ENCODE peak calls at places on chromosomes 5 and 9, in six cellular contexts. One of them, this sample, is unnamed.

GRCh38 chr5:75574791-75575190 is 36.5 kb upstream of the ANKDD1B start:
- DNase-seq in GM23338: no peak
- DNase-seq in GM12892: no peak
- DNase-seq in endothelial cell of umbilical vein: peak; percentile 49
- DNase-seq in prostate gland: no peak
- DNase-seq in stomach: no peak
- DNase-seq in this sample: no peak

GRCh38 chr9:14343948-14344547 is 30.1 kb upstream of the NFIB start:
- DNase-seq in GM12892: no peak
- DNase-seq in prostate gland: no peak
- DNase-seq in stomach: no peak
- DNase-seq in GM23338: peak; percentile 65
- DNase-seq in endothelial cell of umbilical vein: peak; percentile 44
- DNase-seq in this sample: no peak

GRCh38 chr5:69462170-69462569 is 30.4 kb upstream of the OCLN start:
- DNase-seq in stomach: no peak
- DNase-seq in endothelial cell of umbilical vein: no peak
- DNase-seq in GM12892: no peak
- DNase-seq in GM23338: no peak
- DNase-seq in prostate gland: no peak
- DNase-seq in this sample: no peak

GRCh38 chr5:133113331-133114061 is 61.7 kb downstream of the HSPA4 start:
- DNase-seq in prostate gland: no peak
- DNase-seq in GM23338: no peak
- DNase-seq in GM12892: no peak
- DNase-seq in stomach: no peak
- DNase-seq in endothelial cell of umbilical vein: no peak
- DNase-seq in this sample: no peak

GRCh38 chr5:114369680-114370417 is 8.0 kb downstream of the KCNN2 start:
- DNase-seq in GM12892: no peak
- DNase-seq in endothelial cell of umbilical vein: no peak
- DNase-seq in prostate gland: no peak
- DNase-seq in stomach: no peak
- DNase-seq in GM23338: no peak
- DNase-seq in this sample: peak; percentile 3

GRCh38 chr9:122832194-122832593 is 3.8 kb upstream of the PDCL start:
- DNase-seq in stomach: no peak
- DNase-seq in GM12892: no peak
- DNase-seq in endothelial cell of umbilical vein: no peak
- DNase-seq in GM23338: no peak
- DNase-seq in prostate gland: no peak
- DNase-seq in this sample: no peak

GRCh38 chr9:3906437-3907213 is 380.8 kb upstream of the RFX3 start:
- DNase-seq in GM12892: no peak
- DNase-seq in GM23338: no peak
- DNase-seq in stomach: no peak
- DNase-seq in endothelial cell of umbilical vein: peak; percentile 82
- DNase-seq in prostate gland: no peak
- DNase-seq in this sample: no peak

GRCh38 chr5:105163547-105163946 is 1601.0 kb upstream of the NUDT12 start:
- DNase-seq in stomach: no peak
- DNase-seq in endothelial cell of umbilical vein: no peak
- DNase-seq in prostate gland: no peak
- DNase-seq in GM12892: no peak
- DNase-seq in GM23338: no peak
- DNase-seq in this sample: no peak

DNA sequence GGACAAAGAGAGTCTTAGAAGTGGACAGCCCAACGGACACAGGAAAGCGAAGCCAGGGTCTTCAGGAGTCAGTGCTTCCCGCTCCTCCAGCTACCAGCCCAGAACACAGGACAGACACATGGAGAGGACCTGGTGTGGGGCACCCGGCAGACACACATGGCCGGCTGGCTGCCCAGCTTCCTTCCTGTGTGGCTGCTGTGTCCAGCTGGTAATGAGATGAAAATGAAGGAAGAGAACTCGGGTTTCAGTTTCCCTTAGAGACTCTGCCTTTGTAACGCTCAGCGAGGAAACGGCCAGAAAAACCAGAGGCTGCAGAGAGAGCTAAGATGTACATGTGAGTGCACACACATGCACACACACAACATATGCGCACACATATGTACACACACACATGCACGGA is 87.5 kb downstream of the SECISBP2 start:
- DNase-seq in endothelial cell of umbilical vein: peak; percentile 30
- DNase-seq in prostate gland: no peak
- DNase-seq in GM12892: peak; percentile 63
- DNase-seq in stomach: no peak
- DNase-seq in GM23338: no peak
- DNase-seq in this sample: no peak
- TF ChIP-seq POLR2AphosphoS5 in endothelial cell of umbilical vein: no peak
- TF ChIP-seq POLR2AphosphoS5 in prostate gland: no peak
- TF ChIP-seq POLR2AphosphoS5 in GM12892: no peak
- TF ChIP-seq POLR2AphosphoS5 in stomach: no peak
- TF ChIP-seq POLR2AphosphoS5 in GM23338: no peak
- TF ChIP-seq POLR2AphosphoS5 in this sample: no peak

GRCh38 chr9:99029083-99029482 is 75.8 kb upstream of the TGFBR1 start:
- DNase-seq in stomach: no peak
- DNase-seq in GM23338: no peak
- DNase-seq in prostate gland: no peak
- DNase-seq in endothelial cell of umbilical vein: no peak
- DNase-seq in GM12892: no peak
- DNase-seq in this sample: no peak
- TF ChIP-seq POLR2AphosphoS5 in stomach: no peak
- TF ChIP-seq POLR2AphosphoS5 in GM23338: no peak
- TF ChIP-seq POLR2AphosphoS5 in prostate gland: no peak
- TF ChIP-seq POLR2AphosphoS5 in endothelial cell of umbilical vein: no peak
- TF ChIP-seq POLR2AphosphoS5 in GM12892: no peak
- TF ChIP-seq POLR2AphosphoS5 in this sample: no peak

DNA sequence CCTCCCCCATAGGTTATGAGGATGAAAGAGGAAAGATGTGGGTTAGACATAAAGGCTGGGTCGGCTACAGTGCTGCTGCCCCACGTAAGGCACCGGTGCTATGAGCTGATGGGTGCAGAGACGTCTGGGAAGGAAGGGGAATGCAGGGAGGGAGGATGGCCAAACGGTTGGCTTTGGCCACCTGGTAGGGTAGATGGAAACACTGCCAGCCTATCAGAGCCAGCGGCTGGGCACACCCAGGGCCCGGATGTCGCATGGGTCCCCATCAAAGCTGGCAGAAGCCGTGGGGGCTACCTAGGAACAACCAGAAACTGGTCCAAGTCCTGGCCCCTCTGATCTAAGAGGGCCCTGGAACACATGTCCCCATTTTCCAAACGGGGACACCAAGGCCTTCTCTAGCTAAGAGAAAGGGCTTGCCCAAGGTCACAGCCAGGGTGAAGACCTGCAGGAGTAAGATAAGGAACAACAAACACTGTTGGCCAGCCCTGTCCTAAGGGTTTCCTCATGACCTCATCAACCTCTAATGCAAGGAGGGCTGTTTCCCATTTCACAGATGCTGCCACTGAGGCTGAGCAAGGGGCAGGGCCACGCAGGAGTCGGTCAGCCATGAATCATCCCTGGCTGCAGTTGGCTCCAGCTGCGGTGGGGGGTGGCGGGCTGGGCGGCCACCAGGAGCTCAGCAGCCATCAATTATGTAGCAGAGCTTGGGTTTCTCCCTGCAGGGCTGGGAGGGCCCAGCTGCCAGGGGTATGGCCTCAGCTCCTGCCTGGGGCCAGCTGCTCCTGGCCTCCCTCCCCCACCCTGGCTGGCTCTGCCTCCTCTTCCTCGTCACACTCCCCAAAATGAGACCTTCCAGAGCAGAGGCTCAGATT is 4.9 kb downstream of the SH3GLB2 start:
- DNase-seq in GM23338: no peak
- DNase-seq in endothelial cell of umbilical vein: no peak
- DNase-seq in prostate gland: no peak
- DNase-seq in GM12892: no peak
- DNase-seq in stomach: no peak
- DNase-seq in this sample: no peak
- TF ChIP-seq POLR2AphosphoS5 in GM23338: no peak
- TF ChIP-seq POLR2AphosphoS5 in endothelial cell of umbilical vein: no peak
- TF ChIP-seq POLR2AphosphoS5 in prostate gland: no peak
- TF ChIP-seq POLR2AphosphoS5 in GM12892: no peak
- TF ChIP-seq POLR2AphosphoS5 in stomach: no peak
- TF ChIP-seq POLR2AphosphoS5 in this sample: no peak

GRCh38 chr5:112689510-112689909 is 48.2 kb upstream of the APC start:
- DNase-seq in GM12892: no peak
- DNase-seq in prostate gland: no peak
- DNase-seq in endothelial cell of umbilical vein: no peak
- DNase-seq in GM23338: no peak
- DNase-seq in stomach: no peak
- DNase-seq in this sample: no peak

GRCh38 chr5:112691341-112691685 is 46.4 kb upstream of the APC start:
- DNase-seq in GM23338: no peak
- DNase-seq in endothelial cell of umbilical vein: no peak
- DNase-seq in prostate gland: no peak
- DNase-seq in stomach: no peak
- DNase-seq in GM12892: no peak
- DNase-seq in this sample: no peak

GRCh38 chr5:112692472-112692871 is 45.2 kb upstream of the APC start:
- DNase-seq in prostate gland: no peak
- DNase-seq in GM23338: no peak
- DNase-seq in endothelial cell of umbilical vein: no peak
- DNase-seq in stomach: no peak
- DNase-seq in GM12892: no peak
- DNase-seq in this sample: no peak

GRCh38 chr5:112691758-112692157 is 45.9 kb upstream of the APC start:
- DNase-seq in GM12892: no peak
- DNase-seq in GM23338: peak; percentile 81
- DNase-seq in prostate gland: no peak
- DNase-seq in stomach: no peak
- DNase-seq in endothelial cell of umbilical vein: peak; percentile 43
- DNase-seq in this sample: no peak

GRCh38 chr5:112690605-112691340 is 46.9 kb upstream of the APC start:
- DNase-seq in endothelial cell of umbilical vein: no peak
- DNase-seq in stomach: no peak
- DNase-seq in GM23338: no peak
- DNase-seq in GM12892: no peak
- DNase-seq in prostate gland: no peak
- DNase-seq in this sample: no peak
- TF ChIP-seq POLR2AphosphoS5 in endothelial cell of umbilical vein: no peak
- TF ChIP-seq POLR2AphosphoS5 in stomach: no peak
- TF ChIP-seq POLR2AphosphoS5 in GM23338: no peak
- TF ChIP-seq POLR2AphosphoS5 in GM12892: no peak
- TF ChIP-seq POLR2AphosphoS5 in prostate gland: no peak
- TF ChIP-seq POLR2AphosphoS5 in this sample: no peak

GRCh38 chr9:104553261-104553660 is 15.7 kb upstream of the OR13C8 start:
- DNase-seq in stomach: no peak
- DNase-seq in GM12892: no peak
- DNase-seq in GM23338: no peak
- DNase-seq in prostate gland: no peak
- DNase-seq in endothelial cell of umbilical vein: no peak
- DNase-seq in this sample: no peak
- TF ChIP-seq POLR2AphosphoS5 in stomach: no peak
- TF ChIP-seq POLR2AphosphoS5 in GM12892: no peak
- TF ChIP-seq POLR2AphosphoS5 in GM23338: no peak
- TF ChIP-seq POLR2AphosphoS5 in prostate gland: no peak
- TF ChIP-seq POLR2AphosphoS5 in endothelial cell of umbilical vein: no peak
- TF ChIP-seq POLR2AphosphoS5 in this sample: no peak

GRCh38 chr9:77806697-77807096 is 158.6 kb upstream of the GNA14 start:
- DNase-seq in GM12892: no peak
- DNase-seq in stomach: no peak
- DNase-seq in GM23338: no peak
- DNase-seq in endothelial cell of umbilical vein: no peak
- DNase-seq in prostate gland: no peak
- DNase-seq in this sample: no peak

GRCh38 chr9:77805810-77806209 is 157.7 kb upstream of the GNA14 start:
- DNase-seq in GM12892: no peak
- DNase-seq in stomach: no peak
- DNase-seq in GM23338: no peak
- DNase-seq in prostate gland: no peak
- DNase-seq in endothelial cell of umbilical vein: no peak
- DNase-seq in this sample: no peak

GRCh38 chr9:77807846-77808749 is 160.0 kb upstream of the GNA14 start:
- DNase-seq in prostate gland: no peak
- DNase-seq in stomach: no peak
- DNase-seq in endothelial cell of umbilical vein: no peak
- DNase-seq in GM23338: no peak
- DNase-seq in GM12892: no peak
- DNase-seq in this sample: no peak

GRCh38 chr9:77808750-77809079 is 160.6 kb upstream of the GNA14 start:
- DNase-seq in GM23338: no peak
- DNase-seq in stomach: no peak
- DNase-seq in endothelial cell of umbilical vein: no peak
- DNase-seq in prostate gland: no peak
- DNase-seq in GM12892: no peak
- DNase-seq in this sample: no peak

DNA sequence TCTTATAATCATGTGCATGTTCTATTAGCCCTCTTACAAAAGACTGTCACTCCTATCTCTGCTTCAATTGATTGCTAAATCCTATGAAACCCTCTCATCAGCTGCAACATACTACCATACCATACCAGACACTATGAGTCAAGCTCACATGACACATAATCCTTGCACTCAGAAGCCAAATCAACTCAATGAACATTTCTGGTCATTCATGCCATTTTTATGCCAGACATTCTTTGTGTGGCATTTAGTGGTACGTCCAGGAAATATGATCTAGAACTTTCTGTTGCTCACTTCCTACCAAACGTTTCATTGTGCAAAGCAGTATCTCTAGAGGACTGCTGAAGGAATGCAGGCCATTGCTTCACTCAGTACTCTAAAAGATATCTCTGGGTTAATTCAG is 159.2 kb upstream of the GNA14 start:
- DNase-seq in stomach: no peak
- DNase-seq in GM23338: no peak
- DNase-seq in prostate gland: no peak
- DNase-seq in GM12892: no peak
- DNase-seq in endothelial cell of umbilical vein: peak; percentile 79
- DNase-seq in this sample: no peak
- TF ChIP-seq POLR2AphosphoS5 in stomach: no peak
- TF ChIP-seq POLR2AphosphoS5 in GM23338: no peak
- TF ChIP-seq POLR2AphosphoS5 in prostate gland: no peak
- TF ChIP-seq POLR2AphosphoS5 in GM12892: no peak
- TF ChIP-seq POLR2AphosphoS5 in endothelial cell of umbilical vein: peak; percentile 46
- TF ChIP-seq POLR2AphosphoS5 in this sample: no peak

GRCh38 chr5:149917073-149917676 is 27.4 kb downstream of the PDE6A start:
- DNase-seq in GM12892: no peak
- DNase-seq in GM23338: no peak
- DNase-seq in endothelial cell of umbilical vein: peak; percentile 51
- DNase-seq in prostate gland: no peak
- DNase-seq in stomach: no peak
- DNase-seq in this sample: no peak
- TF ChIP-seq POLR2AphosphoS5 in GM12892: no peak
- TF ChIP-seq POLR2AphosphoS5 in GM23338: no peak
- TF ChIP-seq POLR2AphosphoS5 in endothelial cell of umbilical vein: no peak
- TF ChIP-seq POLR2AphosphoS5 in prostate gland: no peak
- TF ChIP-seq POLR2AphosphoS5 in stomach: no peak
- TF ChIP-seq POLR2AphosphoS5 in this sample: no peak

DNA sequence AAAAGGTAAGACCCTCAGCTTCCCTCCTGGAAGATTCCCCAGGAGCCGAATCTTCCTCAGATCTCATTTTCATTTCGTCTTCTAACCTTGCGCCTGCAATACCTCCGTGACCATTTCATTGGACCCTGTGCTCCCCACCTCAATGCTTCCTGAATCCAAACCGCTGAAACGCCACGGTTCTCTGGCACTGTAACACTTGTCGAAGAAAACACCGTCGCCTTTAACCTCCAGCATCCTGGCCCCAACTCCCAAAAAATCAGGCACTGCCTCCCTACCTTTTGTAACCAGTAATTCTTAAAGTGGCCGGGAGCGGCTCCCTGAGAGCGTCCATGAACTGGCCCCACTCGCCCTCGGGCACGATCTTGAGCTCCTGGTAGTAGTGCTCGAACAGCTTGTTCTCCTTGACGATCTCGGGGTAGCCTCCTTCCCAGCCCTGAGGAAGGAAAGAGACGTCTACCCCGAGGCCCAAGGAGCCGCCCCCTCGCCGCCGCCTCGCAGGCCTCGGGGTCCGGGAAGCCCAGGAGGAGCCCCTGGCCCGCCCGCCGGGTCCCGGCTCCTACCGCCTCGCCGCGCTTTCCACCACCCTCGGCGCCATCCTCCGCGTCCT is 417 bp downstream of the NSUN2 start:
- DNase-seq in stomach: no peak
- DNase-seq in endothelial cell of umbilical vein: no peak
- DNase-seq in GM12892: no peak
- DNase-seq in prostate gland: no peak
- DNase-seq in GM23338: peak; percentile 59
- DNase-seq in this sample: no peak
- TF ChIP-seq POLR2AphosphoS5 in stomach: no peak
- TF ChIP-seq POLR2AphosphoS5 in endothelial cell of umbilical vein: no peak
- TF ChIP-seq POLR2AphosphoS5 in GM12892: no peak
- TF ChIP-seq POLR2AphosphoS5 in prostate gland: no peak
- TF ChIP-seq POLR2AphosphoS5 in GM23338: no peak
- TF ChIP-seq POLR2AphosphoS5 in this sample: no peak